ENCODE peak calls at places on chromosomes 2 and 18, in four cellular contexts. S, M, H and G are unnamed samples.

GRCh38 chr2:71466301-71467179 is 13.2 kb downstream of the DYSF start:
- DNase-seq in S (no peak), M (no peak), H (no peak), G (no peak)

GRCh38 chr2:198498048-198498447 is 693.7 kb downstream of the PLCL1 start:
- DNase-seq in H (no peak), S (no peak), M (no peak), G (no peak)

GRCh38 chr2:96161785-96162367 is 16.6 kb upstream of the DUSP2 start:
- DNase-seq in S (no peak), M (no peak), H (no peak), G (no peak)

GRCh38 chr18:29225351-29225750 is 1048.4 kb upstream of the CDH2 start:
- DNase-seq in H (no peak), M (no peak), S (no peak), G (no peak)

GRCh38 chr2:71700880-71701397 is 247.6 kb downstream of the DYSF start:
- DNase-seq in S (no peak), M (no peak), H (peak; percentile 61), G (no peak)

GRCh38 chr2:237097911-237098702 is 12.4 kb downstream of the COPS8 start:
- DNase-seq in S (no peak), M (no peak), H (no peak), G (no peak)

GRCh38 chr2:8850845-8851244 is 13.4 kb upstream of the KIDINS220 start:
- DNase-seq in H (no peak), S (no peak), M (no peak), G (no peak)

GRCh38 chr2:10022464-10022863 is 20.9 kb upstream of the KLF11 start:
- DNase-seq in M (no peak), S (no peak), H (no peak), G (no peak)

GRCh38 chr2:136495636-136496035 is 269.7 kb upstream of the THSD7B start:
- DNase-seq in H (no peak), M (no peak), S (no peak), G (no peak)

GRCh38 chr2:127707890-127708648 is 6.8 kb downstream of the SFT2D3 start:
- DNase-seq in M (no peak), H (no peak), S (no peak), G (no peak)

GRCh38 chr2:200617089-200618050 is 31.6 kb downstream of the AOX1 start:
- DNase-seq in S (no peak), H (no peak), M (no peak), G (no peak)

GRCh38 chr18:10332452-10332851 is 122.0 kb upstream of the APCDD1 start:
- DNase-seq in H (no peak), M (no peak), S (no peak), G (no peak)

GRCh38 chr2:41930807-41931566 is 116.8 kb upstream of the PKDCC start:
- DNase-seq in H (no peak), M (no peak), S (peak; percentile 26), G (no peak)

GRCh38 chr2:41934323-41935003 is 113.4 kb upstream of the PKDCC start:
- DNase-seq in H (no peak), M (peak; percentile 27), S (no peak), G (no peak)

GRCh38 chr2:41933585-41934322 is 114.1 kb upstream of the PKDCC start:
- DNase-seq in H (no peak), M (no peak), S (no peak), G (no peak)

GRCh38 chr2:41933035-41933429 is 114.8 kb upstream of the PKDCC start:
- DNase-seq in S (no peak), H (no peak), M (no peak), G (no peak)

DNA sequence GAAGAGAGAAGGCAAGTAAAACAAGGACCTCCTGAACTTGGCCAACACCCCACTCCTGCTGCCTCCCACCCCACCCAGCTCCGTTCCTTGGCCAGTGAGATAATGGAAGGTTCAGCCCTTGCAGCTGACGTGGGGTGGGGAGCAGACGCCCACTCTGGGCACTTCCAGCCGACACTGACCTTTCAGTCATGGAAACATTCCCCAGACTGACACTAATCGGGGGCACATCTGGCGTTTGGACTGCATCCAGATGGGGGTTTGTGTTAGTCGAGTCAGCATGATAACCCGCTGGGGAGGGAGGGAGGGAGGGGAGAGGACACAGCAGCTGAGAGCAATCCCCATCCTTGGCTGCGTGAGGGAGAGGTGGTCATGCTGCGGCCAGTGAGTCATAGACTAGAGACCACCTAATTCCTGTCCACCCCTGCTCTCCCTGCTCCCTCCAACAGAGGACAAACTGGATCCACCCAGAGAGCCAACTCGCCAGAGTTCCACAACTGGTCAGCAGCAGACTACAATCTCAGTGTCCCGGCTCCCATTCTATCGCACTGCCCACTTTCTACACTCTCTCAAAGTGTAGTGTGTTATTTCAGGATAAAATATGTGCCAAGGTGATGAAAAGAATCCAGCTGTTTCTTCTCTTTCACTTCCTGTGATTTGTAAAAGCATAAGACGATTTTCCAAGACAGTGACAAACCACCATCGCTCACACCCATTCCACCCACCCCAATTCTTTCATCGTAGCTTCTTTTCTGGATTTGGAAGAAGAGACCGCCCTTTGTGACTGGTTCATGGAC is 115.4 kb upstream of the PKDCC start:
- DNase-seq in H (no peak), M (peak; percentile 67), S (no peak), G (no peak)
- TF ChIP-seq FOSL1 in H (no peak), M (peak; percentile 9), S (no peak), G (no peak)

DNA sequence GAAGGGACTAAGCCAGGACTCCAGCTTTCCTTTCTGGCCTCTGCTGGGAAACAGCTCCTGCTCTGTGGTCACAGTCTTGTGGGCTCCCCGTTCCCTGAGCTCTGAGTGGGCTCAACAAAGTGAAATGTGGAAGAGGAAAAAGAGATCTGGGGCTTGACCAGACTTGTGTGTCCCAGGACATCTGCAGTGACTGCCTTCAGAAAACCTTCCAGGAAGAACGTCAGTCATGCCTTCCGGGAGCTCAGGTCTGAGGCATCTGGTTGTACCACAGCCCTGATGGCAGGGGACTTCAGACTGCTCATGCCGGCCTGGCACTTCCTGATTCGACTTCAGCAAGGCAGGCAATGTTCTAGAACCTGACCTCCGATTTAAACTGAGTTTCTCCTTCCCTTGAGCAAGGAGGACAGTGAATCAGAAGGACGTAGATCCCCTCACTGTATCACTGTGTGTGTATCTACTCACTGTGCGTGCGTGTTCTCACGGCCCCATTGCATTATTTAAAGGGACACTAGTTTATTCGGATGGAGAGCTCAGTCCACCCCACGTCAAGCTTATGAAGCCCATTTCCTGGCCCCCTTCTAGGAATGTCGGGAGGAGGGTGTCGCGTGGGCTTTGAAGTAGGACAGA is 556 bp upstream of the FBLN7 start:
- DNase-seq in S (no peak), M (no peak), H (peak; percentile 35), G (no peak)
- TF ChIP-seq FOSL1 in S (no peak), M (no peak), H (no peak), G (no peak)

GRCh38 chr2:119736021-119736420 is 23.7 kb upstream of the PTPN4 start:
- DNase-seq in M (no peak), S (no peak), H (no peak), G (no peak)

GRCh38 chr2:119732451-119733164 is 27.1 kb upstream of the PTPN4 start:
- DNase-seq in S (no peak), M (no peak), H (no peak), G (no peak)

GRCh38 chr2:119732026-119732425 is 27.7 kb upstream of the PTPN4 start:
- DNase-seq in M (no peak), S (no peak), H (no peak), G (no peak)

GRCh38 chr2:119734051-119734450 is 25.7 kb upstream of the PTPN4 start:
- DNase-seq in S (no peak), M (no peak), H (no peak), G (no peak)

DNA sequence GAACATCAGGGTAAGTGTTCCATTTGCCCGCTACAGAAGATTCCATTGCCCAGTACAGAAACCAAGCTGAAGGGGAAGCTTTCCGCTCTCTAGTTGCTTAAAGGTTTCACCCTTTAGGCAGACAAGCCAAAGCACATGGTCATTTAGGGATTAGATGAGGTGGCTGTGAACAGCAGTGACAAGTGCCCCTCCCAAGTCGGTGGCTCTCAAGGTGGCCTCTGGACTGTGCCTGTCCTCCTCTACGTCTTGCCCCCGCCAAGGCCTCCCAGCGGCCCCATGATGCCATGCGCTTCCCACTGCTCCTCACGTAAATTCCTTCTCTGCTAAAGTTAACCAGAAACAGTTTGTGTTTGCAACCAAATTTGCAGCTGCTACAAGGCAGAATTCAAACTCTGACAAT is 24.2 kb upstream of the PTPN4 start:
- DNase-seq in M (no peak), H (no peak), S (no peak), G (no peak)
- TF ChIP-seq FOSL1 in M (no peak), H (no peak), S (no peak), G (no peak)

GRCh38 chr2:215527738-215528137 is 91.9 kb upstream of the FN1 start:
- DNase-seq in H (no peak), M (no peak), S (no peak), G (no peak)

GRCh38 chr2:215531284-215531683 is 95.4 kb upstream of the FN1 start:
- DNase-seq in S (no peak), H (no peak), M (no peak), G (no peak)

GRCh38 chr2:215530191-215530968 is 94.5 kb upstream of the FN1 start:
- DNase-seq in S (no peak), H (no peak), M (no peak), G (no peak)

GRCh38 chr2:215528555-215528954 is 92.7 kb upstream of the FN1 start:
- DNase-seq in M (no peak), H (peak; percentile 64), S (no peak), G (no peak)

DNA sequence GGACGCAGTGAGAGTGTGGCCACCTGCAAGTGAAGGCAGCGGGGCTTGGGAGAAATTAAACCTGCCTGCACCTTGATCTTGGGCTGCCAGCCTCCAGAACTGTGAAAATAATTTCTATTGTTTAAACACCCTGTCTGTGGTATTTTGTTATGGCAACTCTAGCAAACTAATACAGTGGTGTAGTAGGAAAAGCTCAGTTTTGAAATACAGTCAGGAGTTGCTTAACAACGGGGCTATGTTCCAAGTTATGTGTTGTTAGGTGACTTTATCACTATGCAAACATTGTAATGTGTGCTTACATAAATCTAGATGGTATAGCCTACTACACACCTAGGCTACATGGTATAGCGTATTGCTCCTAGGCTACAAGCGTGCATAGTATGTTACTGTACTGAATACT is 93.4 kb upstream of the FN1 start:
- DNase-seq in H (peak; percentile 89), S (no peak), M (no peak), G (no peak)
- TF ChIP-seq FOSL1 in H (peak; percentile 33), S (no peak), M (no peak), G (no peak)

DNA sequence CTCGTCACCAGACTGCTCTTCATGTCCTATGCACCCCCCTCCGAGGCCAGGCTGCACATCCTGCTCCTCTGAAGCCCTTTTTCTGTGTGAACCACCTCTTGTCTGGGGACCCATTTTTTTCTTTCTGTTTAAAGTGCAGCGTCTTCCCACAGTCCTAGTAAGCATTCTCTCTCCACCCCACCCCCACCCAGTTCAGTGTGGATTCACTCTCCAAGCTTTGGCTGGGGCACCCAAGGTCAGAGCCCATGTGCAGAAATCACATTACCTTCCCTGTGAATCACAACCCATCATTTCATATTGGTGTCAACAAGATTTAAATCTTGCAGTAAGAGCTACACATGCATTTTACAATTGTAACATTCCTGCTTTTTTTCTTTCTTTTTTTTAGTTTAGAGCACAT is 26.3 kb upstream of the PKDCC start:
- DNase-seq in M (no peak), S (no peak), H (no peak), G (no peak)
- TF ChIP-seq FOSL1 in M (no peak), S (no peak), H (no peak), G (no peak)

DNA sequence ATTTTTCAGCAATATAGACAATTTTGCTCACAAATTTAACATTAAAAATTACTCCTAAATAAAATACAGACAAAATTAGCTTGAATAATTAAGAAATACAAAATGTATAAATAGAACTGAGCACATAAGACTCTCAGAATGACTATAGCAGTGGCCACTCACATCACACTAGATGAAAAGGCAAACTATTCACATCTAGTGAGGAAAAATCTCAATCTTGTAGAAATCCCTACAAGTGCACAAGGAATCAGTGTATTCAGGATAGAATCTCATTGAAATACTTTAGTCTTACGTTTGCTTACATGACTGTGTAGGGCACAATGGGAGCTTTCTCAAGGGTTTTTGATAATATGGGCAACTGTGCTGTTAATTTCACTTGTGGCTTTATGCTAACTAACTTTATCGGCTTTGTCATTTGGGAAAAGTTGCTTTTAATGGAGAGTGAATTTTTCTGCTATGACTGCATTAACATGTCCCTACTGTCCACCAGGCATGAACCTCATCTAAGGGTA is 678.9 kb upstream of the LRRTM4 start:
- DNase-seq in H (no peak), M (no peak), S (no peak), G (no peak)
- TF ChIP-seq FOSL1 in H (no peak), M (no peak), S (no peak), G (no peak)